ENCODE peak calls at places on chromosomes 1 and 21, in nine cellular contexts. X is psoas muscle; F is A673; Z is GM12878; N is heart right ventricle; J is CD8-positive, alpha-beta memory T cell; R is NT2/D1; U is sigmoid colon; P is cardiac muscle cell. A is an unnamed sample. For H3K4me1, the result is how much of the 10 kb centered on the place peaks cover.

GRCh38 chr21:34135330-34135729 is 62.0 kb downstream of the MRPS6 start:
- DNase-seq in X (no peak), F (no peak), Z (no peak), N (no peak), J (no peak), R (no peak), U (no peak), P (no peak), A (no peak)

GRCh38 chr1:193543259-193543658 is 356.8 kb upstream of the B3GALT2 start:
- DNase-seq in X (no peak), F (no peak), Z (no peak), N (no peak), J (no peak), R (no peak), U (no peak), P (no peak), A (no peak)

GRCh38 chr1:46370214-46370633 is 23.9 kb upstream of the FAAH start:
- DNase-seq in X (no peak), F (no peak), Z (peak), N (no peak), J (no peak), R (no peak), U (no peak), P (peak), A (no peak)

GRCh38 chr1:180691322-180691721 is 59.5 kb downstream of the XPR1 start:
- DNase-seq in X (no peak), F (no peak), Z (no peak), N (no peak), J (no peak), R (no peak), U (no peak), P (peak), A (no peak)

GRCh38 chr1:6014130-6014999 is 22.1 kb upstream of the NPHP4 start:
- DNase-seq in X (peak), F (no peak), Z (no peak), N (peak), J (no peak), R (no peak), U (no peak), P (no peak), A (no peak)

GRCh38 chr1:181397841-181398240 is 85.5 kb upstream of the CACNA1E start:
- DNase-seq in X (no peak), F (no peak), Z (peak), N (no peak), J (no peak), R (no peak), U (no peak), P (no peak), A (no peak)

GRCh38 chr1:224564491-224565084 is 51.5 kb upstream of the CNIH3 start:
- DNase-seq in X (no peak), F (no peak), Z (no peak), N (no peak), J (no peak), R (no peak), U (no peak), P (no peak), A (no peak)

GRCh38 chr1:9822897-9823692 is 670 bp downstream of the CLSTN1 start:
- DNase-seq in X (peak), F (peak), Z (no peak), N (no peak), J (peak), R (no peak), U (peak), P (peak), A (no peak)

GRCh38 chr1:109395602-109396512 is 1.9 kb downstream of the SORT1 start:
- DNase-seq in X (peak), F (peak), Z (no peak), N (no peak), J (no peak), R (no peak), U (no peak), P (peak), A (no peak)

GRCh38 chr21:42809171-42809570 is 70.2 kb downstream of the WDR4 start:
- DNase-seq in X (no peak), F (no peak), Z (no peak), N (no peak), J (no peak), R (no peak), U (no peak), P (no peak), A (no peak)

GRCh38 chr1:26828352-26829093 is 2.0 kb downstream of the ZDHHC18 start:
- DNase-seq in X (no peak), F (no peak), Z (no peak), N (no peak), J (no peak), R (no peak), U (no peak), P (no peak), A (no peak)

GRCh38 chr1:109241344-109241743 is 8.0 kb upstream of the CELSR2 start:
- DNase-seq in X (no peak), F (no peak), Z (no peak), N (no peak), J (no peak), R (no peak), U (peak), P (peak), A (no peak)

GRCh38 chr21:22892041-22892440 is 1893.8 kb downstream of the NCAM2 start:
- DNase-seq in X (no peak), F (no peak), Z (no peak), N (no peak), J (no peak), R (no peak), U (no peak), P (no peak), A (no peak)

GRCh38 chr21:22890656-22891055 is 1892.4 kb downstream of the NCAM2 start:
- DNase-seq in X (no peak), F (no peak), Z (no peak), N (no peak), J (no peak), R (no peak), U (no peak), P (no peak), A (no peak)

GRCh38 chr21:22898061-22898460 is 1899.9 kb downstream of the NCAM2 start:
- DNase-seq in X (no peak), F (no peak), Z (no peak), N (no peak), J (no peak), R (no peak), U (no peak), P (no peak), A (no peak)

GRCh38 chr21:22889445-22889844 is 1891.2 kb downstream of the NCAM2 start:
- DNase-seq in X (no peak), F (no peak), Z (no peak), N (no peak), J (no peak), R (no peak), U (no peak), P (no peak), A (no peak)

DNA sequence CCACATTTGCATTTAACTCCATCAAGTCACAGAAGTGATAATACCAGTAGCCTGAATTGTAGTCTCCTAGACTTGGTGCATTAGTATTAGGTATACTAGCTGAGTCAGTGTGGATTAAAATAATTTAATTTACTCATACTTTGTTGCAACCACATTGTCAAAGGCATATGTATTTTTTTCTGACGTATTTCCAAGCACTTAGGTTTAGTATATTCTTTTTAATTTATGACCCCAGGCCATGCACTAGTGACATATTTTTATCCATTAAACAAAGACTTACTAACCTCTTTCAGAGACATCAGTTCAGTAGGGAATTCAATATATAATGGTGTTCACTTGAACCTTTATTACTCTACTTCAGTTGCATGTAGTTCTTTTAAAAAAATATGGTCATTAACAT is 1894.5 kb downstream of the NCAM2 start:
- DNase-seq in X (no peak), F (no peak), Z (no peak), N (no peak), J (no peak), R (no peak), U (no peak), P (no peak), A (no peak)
- H3K4me1 ChIP-seq in X (under half), F (under half), Z (under half), N (under half), J (under half), R (under half), U (under half), P (under half), A (under half)

GRCh38 chr1:204947338-204947737 is 76.7 kb downstream of the NFASC start:
- DNase-seq in X (no peak), F (no peak), Z (no peak), N (no peak), J (no peak), R (no peak), U (no peak), P (no peak), A (no peak)

GRCh38 chr1:204943495-204943894 is 72.8 kb downstream of the NFASC start:
- DNase-seq in X (no peak), F (no peak), Z (no peak), N (no peak), J (no peak), R (no peak), U (no peak), P (no peak), A (no peak)

GRCh38 chr1:204946640-204947039 is 76.0 kb downstream of the NFASC start:
- DNase-seq in X (no peak), F (no peak), Z (no peak), N (no peak), J (no peak), R (no peak), U (no peak), P (no peak), A (no peak)

GRCh38 chr1:204947747-204948146 is 77.1 kb downstream of the NFASC start:
- DNase-seq in X (no peak), F (no peak), Z (no peak), N (no peak), J (no peak), R (no peak), U (no peak), P (no peak), A (no peak)

DNA sequence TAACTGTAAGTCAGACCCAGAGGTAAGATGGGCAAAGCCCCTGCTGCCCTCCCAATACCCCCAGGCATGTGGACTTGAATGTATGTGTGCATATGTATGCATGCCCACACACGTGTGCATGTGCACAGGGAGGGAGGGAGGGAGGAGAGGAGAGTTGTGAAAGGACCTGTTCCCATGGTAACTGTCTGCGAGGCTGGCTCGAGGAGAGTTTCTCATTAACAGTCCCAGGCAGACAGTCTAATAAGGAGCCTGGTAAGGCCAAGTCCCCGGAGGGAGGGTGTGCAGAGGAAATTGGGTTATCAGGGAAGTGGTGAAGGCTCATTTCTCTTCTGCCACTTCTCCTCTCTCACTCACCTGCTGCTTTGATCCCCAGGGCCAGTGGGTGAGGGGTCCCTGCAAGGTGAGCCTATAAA is 74.9 kb downstream of the NFASC start:
- DNase-seq in X (no peak), F (no peak), Z (no peak), N (no peak), J (no peak), R (no peak), U (no peak), P (peak), A (no peak)
- H3K4me1 ChIP-seq in X (under half), F (under half), Z (under half), N (under half), J (under half), R (under half), U (under half), P (under half), A (under half)

DNA sequence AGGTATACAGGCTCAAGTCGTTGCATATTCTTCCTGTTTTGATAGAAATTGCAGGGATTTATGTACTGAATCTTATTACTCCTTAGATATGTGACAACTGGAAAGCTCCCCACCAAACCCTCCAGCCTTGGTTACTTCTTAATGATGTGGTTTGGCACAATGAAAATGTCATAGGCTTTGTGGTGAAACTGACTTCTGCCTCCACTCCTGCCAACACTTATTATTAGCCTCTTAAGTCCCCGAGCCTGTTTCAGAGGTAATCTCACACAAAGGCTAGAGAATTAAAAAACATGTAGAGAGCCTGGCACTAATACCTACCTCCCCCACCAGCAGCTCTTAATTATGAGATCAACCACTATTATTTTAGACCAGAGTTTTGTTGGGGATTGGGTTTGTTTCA is 4.2 kb downstream of the COX20 start:
- DNase-seq in X (no peak), F (no peak), Z (no peak), N (no peak), J (no peak), R (no peak), U (no peak), P (no peak), A (no peak)
- H3K4me1 ChIP-seq in X (under half), F (under half), Z (under half), N (half or more), J (under half), R (under half), U (half or more), P (under half), A (under half)

GRCh38 chr1:191396622-191397021 is 761.6 kb upstream of the RGS18 start:
- DNase-seq in X (no peak), F (no peak), Z (no peak), N (no peak), J (no peak), R (no peak), U (no peak), P (no peak), A (no peak)

GRCh38 chr1:191398551-191398950 is 759.7 kb upstream of the RGS18 start:
- DNase-seq in X (no peak), F (no peak), Z (no peak), N (no peak), J (no peak), R (no peak), U (no peak), P (no peak), A (no peak)
- H3K4me1 ChIP-seq in X (under half), F (under half), Z (under half), N (under half), J (under half), R (under half), U (under half), P (under half), A (under half)

GRCh38 chr1:206829282-206829681 is 36.1 kb upstream of the IL20 start:
- DNase-seq in X (no peak), F (no peak), Z (no peak), N (no peak), J (no peak), R (no peak), U (no peak), P (no peak), A (no peak)
- H3K4me1 ChIP-seq in X (under half), F (under half), Z (under half), N (half or more), J (under half), R (under half), U (under half), P (under half), A (under half)

GRCh38 chr1:225768662-225769426 is 8.8 kb upstream of the SRP9 start:
- DNase-seq in X (no peak), F (no peak), Z (no peak), N (no peak), J (no peak), R (no peak), U (no peak), P (no peak), A (no peak)

GRCh38 chr1:225766967-225767413 is 10.6 kb upstream of the SRP9 start:
- DNase-seq in X (peak), F (peak), Z (no peak), N (peak), J (no peak), R (no peak), U (peak), P (peak), A (peak)

GRCh38 chr1:225765982-225766674 is 11.5 kb upstream of the SRP9 start:
- DNase-seq in X (no peak), F (no peak), Z (no peak), N (no peak), J (no peak), R (no peak), U (no peak), P (no peak), A (no peak)

GRCh38 chr1:225769687-225770086 is 7.9 kb upstream of the SRP9 start:
- DNase-seq in X (no peak), F (peak), Z (no peak), N (no peak), J (no peak), R (no peak), U (no peak), P (no peak), A (no peak)

GRCh38 chr1:225767591-225768540 is 9.8 kb upstream of the SRP9 start:
- DNase-seq in X (peak), F (peak), Z (no peak), N (peak), J (no peak), R (no peak), U (peak), P (peak), A (no peak)
- H3K4me1 ChIP-seq in X (under half), F (under half), Z (under half), N (half or more), J (under half), R (under half), U (half or more), P (under half), A (half or more)

A was measured in thoracic aorta.